ENCODE peak calls at places on chromosomes 4 and X, in five cellular contexts. T is head of caudate nucleus, M is breast epithelium, F is GM04504, D is ascending aorta. J is an unnamed sample.

GRCh38 chr4:85812776-85813175 is 337.8 kb downstream of the ARHGAP24 start:
- DNase-seq in T (no peak), F (no peak), D (no peak), M (no peak), J (no peak)

GRCh38 chr4:6815029-6815836 is 32.7 kb downstream of the KIAA0232 start:
- DNase-seq in T (no peak), F (no peak), M (no peak), D (no peak), J (no peak)

GRCh38 chrX:119488749-119489148 is 20.5 kb downstream of the SLC25A5 start:
- DNase-seq in D (no peak), M (no peak), F (no peak), T (peak; percentile 65), J (no peak)

GRCh38 chr4:3290889-3291321 is 1.9 kb upstream of the RGS12 start:
- DNase-seq in M (no peak), F (no peak), D (no peak), T (no peak), J (no peak)

GRCh38 chrX:140765043-140765784 is 55.7 kb downstream of the LINC00632 start:
- DNase-seq in D (no peak), M (no peak), F (no peak), T (no peak), J (no peak)

GRCh38 chr4:40057540-40058091 is 966 bp downstream of the N4BP2 start:
- DNase-seq in M (peak; percentile 78), D (peak; percentile 76), T (peak; percentile 86), F (peak; percentile 92), J (peak; percentile 95)

GRCh38 chr4:175051974-175052373 is 133.8 kb downstream of the ADAM29 start:
- DNase-seq in F (no peak), M (no peak), D (no peak), T (no peak), J (no peak)

GRCh38 chr4:79074040-79074439 is 134.8 kb upstream of the PAQR3 start:
- DNase-seq in M (no peak), T (no peak), D (no peak), F (no peak), J (no peak)

GRCh38 chr4:187840814-187841213 is 154.8 kb upstream of the ZFP42 start:
- DNase-seq in D (no peak), T (no peak), F (no peak), M (no peak), J (no peak)

GRCh38 chr4:139599594-139600374 is 43.8 kb upstream of the SETD7 start:
- DNase-seq in D (no peak), F (no peak), M (no peak), T (no peak), J (no peak)

GRCh38 chr4:4935974-4936373 is 76.5 kb downstream of the MSX1 start:
- DNase-seq in F (no peak), D (no peak), M (no peak), T (no peak), J (no peak)